ENCODE peak calls at places on chromosomes 3 and 15, in five cellular contexts. One of them, this sample, is unnamed.

GRCh38 chr3:98734737-98735136 is 28.4 kb upstream of the ST3GAL6 start:
- DNase-seq in cardiac muscle cell: no peak
- DNase-seq in K562: no peak
- DNase-seq in CD8-positive, alpha-beta T cell: no peak
- DNase-seq in upper lobe of left lung: no peak
- DNase-seq in this sample: peak

GRCh38 chr15:80310776-80311175 is 58.8 kb upstream of the CTXND1 start:
- DNase-seq in upper lobe of left lung: no peak
- DNase-seq in CD8-positive, alpha-beta T cell: no peak
- DNase-seq in cardiac muscle cell: no peak
- DNase-seq in K562: no peak
- DNase-seq in this sample: no peak

GRCh38 chr3:25592510-25592968 is 72.2 kb downstream of the TOP2B start:
- DNase-seq in CD8-positive, alpha-beta T cell: no peak
- DNase-seq in upper lobe of left lung: peak
- DNase-seq in K562: peak
- DNase-seq in cardiac muscle cell: peak
- DNase-seq in this sample: peak

GRCh38 chr15:64452988-64453688 is 7.2 kb upstream of the ZNF609 start:
- DNase-seq in CD8-positive, alpha-beta T cell: no peak
- DNase-seq in upper lobe of left lung: no peak
- DNase-seq in cardiac muscle cell: no peak
- DNase-seq in K562: no peak
- DNase-seq in this sample: peak

GRCh38 chr3:19171794-19172193 is 23.5 kb downstream of the KCNH8 start:
- DNase-seq in CD8-positive, alpha-beta T cell: no peak
- DNase-seq in K562: no peak
- DNase-seq in cardiac muscle cell: no peak
- DNase-seq in upper lobe of left lung: no peak
- DNase-seq in this sample: no peak

GRCh38 chr15:31869640-31870335 is 160.5 kb upstream of the CHRNA7 start:
- DNase-seq in upper lobe of left lung: no peak
- DNase-seq in K562: no peak
- DNase-seq in cardiac muscle cell: no peak
- DNase-seq in CD8-positive, alpha-beta T cell: no peak
- DNase-seq in this sample: no peak

GRCh38 chr3:188338081-188338480 is 184.1 kb downstream of the LPP start:
- DNase-seq in CD8-positive, alpha-beta T cell: no peak
- DNase-seq in upper lobe of left lung: no peak
- DNase-seq in cardiac muscle cell: no peak
- DNase-seq in K562: no peak
- DNase-seq in this sample: no peak

GRCh38 chr15:40957581-40958051 is 4.3 kb downstream of the CHAC1 start:
- DNase-seq in upper lobe of left lung: no peak
- DNase-seq in CD8-positive, alpha-beta T cell: no peak
- DNase-seq in cardiac muscle cell: no peak
- DNase-seq in K562: no peak
- DNase-seq in this sample: peak

GRCh38 chr3:50297896-50298725 is 1.1 kb downstream of the HYAL3 start:
- DNase-seq in K562: no peak
- DNase-seq in CD8-positive, alpha-beta T cell: no peak
- DNase-seq in cardiac muscle cell: no peak
- DNase-seq in upper lobe of left lung: no peak
- DNase-seq in this sample: no peak

GRCh38 chr3:112627419-112627818 is 13.5 kb downstream of the CCDC80 start:
- DNase-seq in K562: no peak
- DNase-seq in cardiac muscle cell: no peak
- DNase-seq in upper lobe of left lung: no peak
- DNase-seq in CD8-positive, alpha-beta T cell: no peak
- DNase-seq in this sample: no peak

GRCh38 chr3:119396870-119397269 is 66.5 kb downstream of the TMEM39A start:
- DNase-seq in K562: no peak
- DNase-seq in CD8-positive, alpha-beta T cell: no peak
- DNase-seq in upper lobe of left lung: no peak
- DNase-seq in cardiac muscle cell: no peak
- DNase-seq in this sample: no peak

GRCh38 chr3:141828487-141829284 is 47.8 kb upstream of the ATP1B3 start:
- DNase-seq in upper lobe of left lung: peak
- DNase-seq in K562: no peak
- DNase-seq in CD8-positive, alpha-beta T cell: no peak
- DNase-seq in cardiac muscle cell: peak
- DNase-seq in this sample: no peak

GRCh38 chr3:143287403-143287802 is 167.8 kb downstream of the CHST2 start:
- DNase-seq in K562: no peak
- DNase-seq in CD8-positive, alpha-beta T cell: no peak
- DNase-seq in upper lobe of left lung: no peak
- DNase-seq in cardiac muscle cell: no peak
- DNase-seq in this sample: peak

GRCh38 chr15:61003683-61004299 is 225.3 kb downstream of the RORA start:
- DNase-seq in K562: no peak
- DNase-seq in CD8-positive, alpha-beta T cell: no peak
- DNase-seq in upper lobe of left lung: no peak
- DNase-seq in cardiac muscle cell: no peak
- DNase-seq in this sample: no peak

GRCh38 chr15:28868744-28869143 is 17.0 kb upstream of the APBA2 start:
- DNase-seq in CD8-positive, alpha-beta T cell: no peak
- DNase-seq in cardiac muscle cell: no peak
- DNase-seq in upper lobe of left lung: no peak
- DNase-seq in K562: no peak
- DNase-seq in this sample: no peak

GRCh38 chr3:11989383-11990050 is 14.7 kb upstream of the SYN2 start:
- DNase-seq in K562: peak
- DNase-seq in upper lobe of left lung: no peak
- DNase-seq in cardiac muscle cell: no peak
- DNase-seq in CD8-positive, alpha-beta T cell: no peak
- DNase-seq in this sample: no peak

GRCh38 chr3:184359610-184360009 is 1.8 kb downstream of the CLCN2 start:
- DNase-seq in CD8-positive, alpha-beta T cell: no peak
- DNase-seq in upper lobe of left lung: no peak
- DNase-seq in cardiac muscle cell: no peak
- DNase-seq in K562: no peak
- DNase-seq in this sample: no peak

GRCh38 chr3:52039846-52040245 is 16.5 kb downstream of the DUSP7 start:
- DNase-seq in CD8-positive, alpha-beta T cell: no peak
- DNase-seq in upper lobe of left lung: peak
- DNase-seq in K562: no peak
- DNase-seq in cardiac muscle cell: no peak
- DNase-seq in this sample: peak

GRCh38 chr3:156473341-156473740 is 81.6 kb downstream of the SSR3 start:
- DNase-seq in K562: no peak
- DNase-seq in CD8-positive, alpha-beta T cell: no peak
- DNase-seq in upper lobe of left lung: no peak
- DNase-seq in cardiac muscle cell: no peak
- DNase-seq in this sample: no peak

GRCh38 chr15:83538682-83539081 is 91.5 kb downstream of the SH3GL3 start:
- DNase-seq in CD8-positive, alpha-beta T cell: no peak
- DNase-seq in cardiac muscle cell: no peak
- DNase-seq in upper lobe of left lung: no peak
- DNase-seq in K562: no peak
- DNase-seq in this sample: no peak

GRCh38 chr3:154135511-154136173 is 14.5 kb downstream of the ARHGEF26 start:
- DNase-seq in CD8-positive, alpha-beta T cell: no peak
- DNase-seq in K562: no peak
- DNase-seq in upper lobe of left lung: no peak
- DNase-seq in cardiac muscle cell: no peak
- DNase-seq in this sample: no peak

GRCh38 chr3:10707984-10708868 is 107.8 kb upstream of the SLC6A11 start:
- DNase-seq in CD8-positive, alpha-beta T cell: no peak
- DNase-seq in upper lobe of left lung: no peak
- DNase-seq in cardiac muscle cell: no peak
- DNase-seq in K562: no peak
- DNase-seq in this sample: no peak

GRCh38 chr15:78628227-78628626 is 7.4 kb upstream of the CHRNA3 start:
- DNase-seq in CD8-positive, alpha-beta T cell: no peak
- DNase-seq in upper lobe of left lung: peak
- DNase-seq in K562: no peak
- DNase-seq in cardiac muscle cell: no peak
- DNase-seq in this sample: no peak

GRCh38 chr3:32325957-32326356 is 65.7 kb upstream of the CMTM7 start:
- DNase-seq in CD8-positive, alpha-beta T cell: no peak
- DNase-seq in K562: no peak
- DNase-seq in upper lobe of left lung: no peak
- DNase-seq in cardiac muscle cell: no peak
- DNase-seq in this sample: no peak

GRCh38 chr15:55715355-55716076 is 27.4 kb downstream of the PRTG start:
- DNase-seq in cardiac muscle cell: peak
- DNase-seq in CD8-positive, alpha-beta T cell: no peak
- DNase-seq in upper lobe of left lung: no peak
- DNase-seq in K562: no peak
- DNase-seq in this sample: no peak

GRCh38 chr15:64146885-64147681 is 4.4 kb upstream of the SNX22 start:
- DNase-seq in upper lobe of left lung: no peak
- DNase-seq in cardiac muscle cell: peak
- DNase-seq in CD8-positive, alpha-beta T cell: no peak
- DNase-seq in K562: peak
- DNase-seq in this sample: peak

GRCh38 chr3:151584603-151585002 is 123.7 kb upstream of the IGSF10 start:
- DNase-seq in cardiac muscle cell: no peak
- DNase-seq in CD8-positive, alpha-beta T cell: no peak
- DNase-seq in upper lobe of left lung: no peak
- DNase-seq in K562: no peak
- DNase-seq in this sample: no peak

GRCh38 chr3:99817047-99817436 is 620 bp upstream of the CMSS1 start:
- DNase-seq in K562: peak
- DNase-seq in CD8-positive, alpha-beta T cell: peak
- DNase-seq in upper lobe of left lung: no peak
- DNase-seq in cardiac muscle cell: no peak
- DNase-seq in this sample: no peak

GRCh38 chr3:99818818-99819217 is 1.2 kb downstream of the CMSS1 start:
- DNase-seq in K562: no peak
- DNase-seq in upper lobe of left lung: no peak
- DNase-seq in cardiac muscle cell: no peak
- DNase-seq in CD8-positive, alpha-beta T cell: no peak
- DNase-seq in this sample: no peak

DNA sequence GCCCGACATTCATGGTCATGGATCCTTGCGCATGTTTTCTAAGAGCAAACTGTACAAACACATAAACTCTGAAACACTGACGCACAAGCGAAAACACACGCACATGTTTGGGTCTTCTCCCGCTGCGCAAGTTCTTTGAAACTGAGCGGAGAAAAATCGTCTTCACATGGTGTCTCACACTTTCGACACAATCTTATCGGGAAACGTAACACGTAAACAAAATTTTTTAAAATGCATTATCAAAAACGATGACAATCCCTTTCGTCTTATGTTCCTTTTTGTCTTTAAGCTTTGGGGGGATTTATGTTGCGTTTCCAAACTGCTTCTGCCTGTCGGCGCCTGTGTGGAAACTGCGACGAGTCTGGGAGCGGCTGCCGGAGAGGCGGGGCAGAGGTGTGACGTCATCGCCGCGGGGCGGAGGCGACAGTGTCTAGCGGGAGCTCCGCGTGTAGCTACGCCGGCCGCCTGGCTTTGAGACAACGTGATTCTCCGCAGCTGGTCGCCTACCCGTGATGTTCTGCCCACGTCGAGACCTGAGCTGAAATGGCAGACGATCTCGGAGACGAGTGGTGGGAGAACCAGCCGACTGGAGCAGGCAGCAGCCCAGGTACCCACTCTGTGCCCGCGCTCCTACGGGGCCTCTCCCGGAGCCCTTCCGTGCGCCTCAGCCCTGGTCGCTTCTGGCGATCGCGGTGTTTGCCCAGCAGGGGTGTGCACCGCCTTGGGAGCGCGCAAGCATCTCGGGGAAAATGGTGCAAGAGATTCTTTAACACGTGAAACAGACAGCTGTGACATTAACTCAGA is at the start of gene CMSS1:
- DNase-seq in K562: peak
- DNase-seq in cardiac muscle cell: peak
- DNase-seq in upper lobe of left lung: peak
- DNase-seq in CD8-positive, alpha-beta T cell: peak
- DNase-seq in this sample: peak
- TF ChIP-seq CTCF in K562: no peak
- TF ChIP-seq CTCF in cardiac muscle cell: peak
- TF ChIP-seq CTCF in upper lobe of left lung: peak
- TF ChIP-seq CTCF in CD8-positive, alpha-beta T cell: no peak
- TF ChIP-seq CTCF in this sample: peak

DNA sequence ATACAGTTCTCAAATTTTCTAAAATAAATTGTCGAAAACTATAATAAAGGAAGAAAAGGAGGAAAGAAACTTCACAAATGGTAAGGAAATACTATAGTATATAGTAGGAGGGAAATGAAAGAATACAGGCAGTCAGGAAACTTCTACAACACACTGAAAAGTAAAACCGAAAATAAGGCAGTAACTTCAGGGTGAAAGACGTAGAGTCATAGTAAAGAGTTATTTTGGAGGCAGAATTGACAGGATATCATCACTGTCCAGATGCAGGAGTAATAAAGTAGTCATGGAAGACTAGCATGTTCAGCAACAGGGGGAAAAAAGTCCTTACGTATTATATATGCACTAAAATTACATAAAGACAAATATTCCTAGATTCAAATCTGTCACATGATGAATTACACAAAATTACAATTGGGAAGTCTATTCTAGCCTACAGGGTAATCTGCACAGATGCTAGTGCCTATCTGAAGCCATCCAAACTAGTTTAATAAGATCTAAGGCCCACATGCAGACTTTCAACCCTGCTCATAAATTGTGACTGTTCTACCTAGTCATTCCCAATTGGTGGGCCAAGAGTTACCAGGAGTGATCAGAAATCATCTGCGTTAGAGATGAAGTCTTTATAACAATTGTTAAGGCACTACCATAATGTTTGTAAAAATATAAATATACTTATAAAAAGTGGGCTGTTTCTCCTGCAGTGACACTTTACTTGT is 14.0 kb downstream of the VPS13C start:
- DNase-seq in cardiac muscle cell: no peak
- DNase-seq in K562: no peak
- DNase-seq in upper lobe of left lung: no peak
- DNase-seq in CD8-positive, alpha-beta T cell: no peak
- DNase-seq in this sample: no peak
- H3K4me3 ChIP-seq in cardiac muscle cell: no peak
- H3K4me3 ChIP-seq in K562: no peak
- H3K4me3 ChIP-seq in upper lobe of left lung: no peak
- H3K4me3 ChIP-seq in CD8-positive, alpha-beta T cell: no peak
- H3K4me3 ChIP-seq in this sample: no peak

GRCh38 chr15:70097337-70098169 is at the start of gene TLE3:
- DNase-seq in upper lobe of left lung: peak
- DNase-seq in cardiac muscle cell: peak
- DNase-seq in CD8-positive, alpha-beta T cell: peak
- DNase-seq in K562: peak
- DNase-seq in this sample: peak
- TF ChIP-seq CTCF in upper lobe of left lung: peak
- TF ChIP-seq CTCF in cardiac muscle cell: peak
- TF ChIP-seq CTCF in CD8-positive, alpha-beta T cell: peak
- TF ChIP-seq CTCF in K562: peak
- TF ChIP-seq CTCF in this sample: peak

GRCh38 chr15:36888018-36888992 is 212.0 kb downstream of the MEIS2 start:
- DNase-seq in cardiac muscle cell: peak
- DNase-seq in upper lobe of left lung: no peak
- DNase-seq in CD8-positive, alpha-beta T cell: no peak
- DNase-seq in K562: no peak
- DNase-seq in this sample: no peak
- H3K4me3 ChIP-seq in cardiac muscle cell: peak
- H3K4me3 ChIP-seq in upper lobe of left lung: no peak
- H3K4me3 ChIP-seq in CD8-positive, alpha-beta T cell: no peak
- H3K4me3 ChIP-seq in K562: no peak
- H3K4me3 ChIP-seq in this sample: peak

GRCh38 chr3:64399205-64399800 is 174.0 kb upstream of the PRICKLE2 start:
- DNase-seq in cardiac muscle cell: peak
- DNase-seq in K562: peak
- DNase-seq in CD8-positive, alpha-beta T cell: no peak
- DNase-seq in upper lobe of left lung: no peak
- DNase-seq in this sample: peak
- TF ChIP-seq CTCF in cardiac muscle cell: peak
- TF ChIP-seq CTCF in K562: peak
- TF ChIP-seq CTCF in CD8-positive, alpha-beta T cell: no peak
- TF ChIP-seq CTCF in upper lobe of left lung: peak
- TF ChIP-seq CTCF in this sample: peak